ENCODE peak calls at places on chromosomes 3 and 15, in five cellular contexts. H is K562, T is pancreas, E is RWPE2, Q is HepG2. V is an unnamed sample.

GRCh38 chr3:38579146-38579545 is 70.3 kb downstream of the SCN5A start:
- ATAC-seq in H (peak; percentile 54), T (peak; percentile 56), E (no peak), Q (peak; percentile 91), V (no peak)

GRCh38 chr3:66431494-66431893 is 69.3 kb downstream of the LRIG1 start:
- ATAC-seq in H (no peak), T (no peak), E (no peak), Q (no peak), V (no peak)

GRCh38 chr3:47614788-47615187 is 36.1 kb upstream of the CSPG5 start:
- ATAC-seq in H (peak; percentile 43), T (no peak), E (no peak), Q (no peak), V (no peak)

GRCh38 chr3:149713730-149714654 is 38.3 kb downstream of the COMMD2 start:
- ATAC-seq in H (no peak), T (no peak), E (no peak), Q (peak; percentile 87), V (no peak)

GRCh38 chr3:80997622-80998021 is 763.8 kb downstream of the GBE1 start:
- ATAC-seq in H (no peak), T (no peak), E (no peak), Q (peak; percentile 58), V (no peak)

GRCh38 chr3:133967992-133968892 is 61.5 kb downstream of the SLCO2A1 start:
- ATAC-seq in H (no peak), T (no peak), E (no peak), Q (no peak), V (no peak)

GRCh38 chr15:41860049-41860828 is 21.6 kb downstream of the PLA2G4B start:
- ATAC-seq in H (peak; percentile 67), T (no peak), E (no peak), Q (peak; percentile 68), V (no peak)

GRCh38 chr3:54393150-54393549 is 270.8 kb downstream of the CACNA2D3 start:
- ATAC-seq in H (no peak), T (no peak), E (no peak), Q (peak; percentile 48), V (no peak)

GRCh38 chr3:30354972-30355371 is 251.4 kb upstream of the TGFBR2 start:
- ATAC-seq in H (no peak), T (peak; percentile 18), E (peak; percentile 19), Q (peak; percentile 27), V (no peak)

GRCh38 chr3:150975992-150976368 is 3.5 kb upstream of the CLRN1 start:
- ATAC-seq in H (no peak), T (no peak), E (no peak), Q (no peak), V (no peak)

GRCh38 chr15:70559223-70559823 is 204.0 kb downstream of the UACA start:
- ATAC-seq in H (no peak), T (peak; percentile 79), E (no peak), Q (no peak), V (peak; percentile 46)

GRCh38 chr3:120172070-120172469 is 77.8 kb upstream of the GSK3B start:
- ATAC-seq in H (no peak), T (no peak), E (no peak), Q (no peak), V (no peak)

GRCh38 chr15:78170848-78171773 is 21.9 kb downstream of the IDH3A start:
- ATAC-seq in H (no peak), T (no peak), E (no peak), Q (no peak), V (no peak)

GRCh38 chr3:183766107-183766506 is 59.3 kb downstream of the MAP6D1 start:
- ATAC-seq in H (no peak), T (no peak), E (no peak), Q (no peak), V (no peak)

GRCh38 chr3:134476306-134476705 is 9.5 kb downstream of the ANAPC13 start:
- ATAC-seq in H (no peak), T (no peak), E (peak; percentile 41), Q (no peak), V (peak; percentile 64)